ENCODE peak calls at places on chromosomes 13 and 19, in eight cellular contexts. F is activated naive CD4-positive, alpha-beta T cell; M is osteocyte; V is AG09319; E is hypothalamus; K is C1 segment of cervical spinal cord; L is neural crest cell; I is tibial nerve. J is an unnamed sample.

GRCh38 chr19:4379383-4380253 is 20.7 kb downstream of the SH3GL1 start:
- DNase-seq in K (no peak), M (no peak), I (no peak), V (no peak), L (no peak), F (no peak), E (peak), J (peak)

GRCh38 chr13:57630661-57631606 is 610 bp upstream of the PCDH17 start:
- DNase-seq in F (no peak), V (no peak), E (peak), I (no peak), M (no peak), K (peak), L (peak), J (no peak)

GRCh38 chr13:96491103-96491502 is 401.2 kb downstream of the HS6ST3 start:
- DNase-seq in M (no peak), F (no peak), K (no peak), I (no peak), V (no peak), L (no peak), E (no peak), J (no peak)

GRCh38 chr13:107964356-107964755 is 251.0 kb downstream of the LIG4 start:
- DNase-seq in E (no peak), L (no peak), V (no peak), I (no peak), M (no peak), F (no peak), K (no peak), J (peak)

GRCh38 chr19:4054471-4055208 is 12.1 kb downstream of the ZBTB7A start:
- DNase-seq in F (no peak), I (no peak), M (no peak), E (no peak), L (no peak), V (no peak), K (no peak), J (no peak)

GRCh38 chr19:9834302-9834725 is 804 bp upstream of the PIN1 start:
- DNase-seq in E (no peak), M (no peak), L (no peak), I (no peak), V (no peak), F (no peak), K (no peak), J (no peak)

GRCh38 chr13:49657241-49657641 is 28.9 kb downstream of the ARL11 start:
- DNase-seq in M (no peak), L (no peak), V (no peak), I (no peak), F (no peak), K (no peak), E (no peak), J (no peak)

GRCh38 chr19:7188682-7189629 is 105.3 kb downstream of the INSR start:
- DNase-seq in K (no peak), F (no peak), L (no peak), E (no peak), M (no peak), I (no peak), V (no peak), J (peak)

GRCh38 chr19:49689133-49690072 is at the start of gene ADM5:
- DNase-seq in M (no peak), I (no peak), K (peak), V (no peak), F (peak), L (no peak), E (peak), J (peak)

GRCh38 chr13:31090921-31091624 is 70.6 kb downstream of the HSPH1 start:
- DNase-seq in L (no peak), K (no peak), E (no peak), V (no peak), I (no peak), M (no peak), F (no peak), J (peak)

GRCh38 chr13:24746618-24747247 is 17.2 kb upstream of the RNF17 start:
- DNase-seq in V (no peak), M (peak), F (no peak), E (no peak), L (peak), I (no peak), K (no peak), J (no peak)

J was measured in SHP77 treated with DMSO at 0.1 percent for 48 hours.